ENCODE peak calls at places on chromosomes 2 and 18, in seven cellular contexts. N is pancreas, H is Panc1, A is fibroblast of lung, I is neural crest cell, L is HCT116, Y is foreskin fibroblast. U is an unnamed sample.
A peak's percentile ranks its signal among the peaks of the same experiment; 100 is the strongest.

GRCh38 chr2:37635359-37636208 is 35.9 kb downstream of the CDC42EP3 start:
- DNase-seq in N (no peak), H (no peak), A (peak; percentile 75), I (no peak), L (no peak), Y (peak; percentile 73), U (peak; percentile 90)

GRCh38 chr2:241561811-241562210 is 3.3 kb downstream of the BOK start:
- DNase-seq in N (peak; percentile 45), H (no peak), A (peak; percentile 81), I (no peak), L (no peak), Y (peak; percentile 87), U (peak; percentile 62)

GRCh38 chr2:161954103-161954502 is 119.9 kb downstream of the DPP4 start:
- DNase-seq in N (no peak), H (no peak), A (peak; percentile 8), I (no peak), L (no peak), Y (no peak), U (no peak)

GRCh38 chr2:96025107-96025492 is 9.6 kb downstream of the GPAT2 start:
- DNase-seq in N (no peak), H (no peak), A (no peak), I (no peak), L (no peak), Y (no peak), U (peak; percentile 1)

GRCh38 chr2:32884346-32884745 is 62.4 kb upstream of the LTBP1 start:
- DNase-seq in N (no peak), H (no peak), A (peak; percentile 24), I (no peak), L (no peak), Y (peak; percentile 41), U (no peak)

GRCh38 chr2:180520206-180520605 is 460.2 kb upstream of the UBE2E3 start:
- DNase-seq in N (no peak), H (no peak), A (no peak), I (no peak), L (peak; percentile 33), Y (peak; percentile 60), U (peak; percentile 8)

GRCh38 chr18:11368020-11368419 is 218.7 kb upstream of the PIEZO2 start:
- DNase-seq in N (no peak), H (no peak), A (no peak), I (no peak), L (no peak), Y (peak; percentile 61), U (peak; percentile 3)

GRCh38 chr2:152600698-152601097 is 116.6 kb downstream of the PRPF40A start:
- DNase-seq in N (no peak), H (no peak), A (peak; percentile 58), I (no peak), L (no peak), Y (peak; percentile 67), U (peak; percentile 40)

GRCh38 chr2:51516667-51517066 is 484.7 kb upstream of the NRXN1 start:
- DNase-seq in N (no peak), H (no peak), A (no peak), I (no peak), L (no peak), Y (no peak), U (no peak)

GRCh38 chr2:70088508-70089219 is 1.4 kb downstream of the PCBP1 start:
- DNase-seq in N (no peak), H (no peak), A (peak; percentile 45), I (no peak), L (no peak), Y (no peak), U (no peak)

GRCh38 chr2:94861308-94862152 is 9.7 kb upstream of the TEKT4 start:
- DNase-seq in N (no peak), H (no peak), A (no peak), I (no peak), L (no peak), Y (no peak), U (no peak)

GRCh38 chr2:215430528-215431187 is 5.2 kb downstream of the FN1 start:
- DNase-seq in N (no peak), H (no peak), A (peak; percentile 79), I (no peak), L (no peak), Y (peak; percentile 68), U (peak; percentile 87)

GRCh38 chr2:135162377-135162776 is 110.3 kb downstream of the RAB3GAP1 start:
- DNase-seq in N (peak; percentile 22), H (no peak), A (no peak), I (no peak), L (no peak), Y (no peak), U (no peak)

GRCh38 chr2:48600917-48601316 is 16.7 kb upstream of the GTF2A1L start:
- DNase-seq in N (no peak), H (no peak), A (peak; percentile 89), I (no peak), L (no peak), Y (peak; percentile 79), U (peak; percentile 84)

GRCh38 chr18:49510393-49511115 is 23.5 kb upstream of the C18orf32 start:
- DNase-seq in N (peak; percentile 33), H (no peak), A (peak; percentile 33), I (peak; percentile 51), L (peak; percentile 73), Y (peak; percentile 81), U (peak; percentile 50)

GRCh38 chr2:109331081-109331480 is 202.1 kb downstream of the SH3RF3 start:
- DNase-seq in N (no peak), H (no peak), A (no peak), I (no peak), L (no peak), Y (no peak), U (no peak)

GRCh38 chr2:241040081-241040803 is 41.8 kb downstream of the SNED1 start:
- DNase-seq in N (no peak), H (no peak), A (no peak), I (no peak), L (no peak), Y (no peak), U (no peak)

GRCh38 chr18:10032331-10032979 is 118.6 kb downstream of the VAPA start:
- DNase-seq in N (peak; percentile 50), H (no peak), A (peak; percentile 17), I (no peak), L (no peak), Y (no peak), U (no peak)

GRCh38 chr2:240250985-240251847 is 110.8 kb upstream of the OTOS start:
- DNase-seq in N (peak; percentile 92), H (peak; percentile 50), A (peak; percentile 85), I (peak; percentile 68), L (peak; percentile 77), Y (peak; percentile 98), U (peak; percentile 70)

GRCh38 chr2:28568533-28568932 is 72.7 kb downstream of the PLB1 start:
- DNase-seq in N (no peak), H (no peak), A (peak; percentile 11), I (no peak), L (no peak), Y (peak; percentile 37), U (no peak)

GRCh38 chr2:28565720-28566295 is 69.9 kb downstream of the PLB1 start:
- DNase-seq in N (no peak), H (no peak), A (no peak), I (no peak), L (no peak), Y (no peak), U (no peak)

GRCh38 chr2:28565033-28565432 is 69.2 kb downstream of the PLB1 start:
- DNase-seq in N (no peak), H (no peak), A (no peak), I (no peak), L (no peak), Y (no peak), U (no peak)

GRCh38 chr2:28566441-28567075 is 70.7 kb downstream of the PLB1 start:
- DNase-seq in N (peak; percentile 77), H (no peak), A (peak; percentile 69), I (peak; percentile 96), L (peak; percentile 60), Y (peak; percentile 94), U (peak; percentile 68)

GRCh38 chr2:28567076-28567471 is 71.2 kb downstream of the PLB1 start:
- DNase-seq in N (no peak), H (no peak), A (no peak), I (no peak), L (no peak), Y (peak; percentile 40), U (no peak)
- TF ChIP-seq CTCF in N (peak; percentile 21), H (no peak), A (no peak), I (peak; percentile 52), L (no peak), Y (no peak), U (no peak)

GRCh38 chr2:8767324-8767723 is 70.1 kb downstream of the KIDINS220 start:
- DNase-seq in N (no peak), H (no peak), A (no peak), I (no peak), L (no peak), Y (no peak), U (no peak)

GRCh38 chr2:8756230-8756629 is 74.4 kb downstream of the ID2 start:
- DNase-seq in N (no peak), H (no peak), A (no peak), I (no peak), L (no peak), Y (no peak), U (no peak)

GRCh38 chr2:8761529-8762164 is 75.8 kb downstream of the KIDINS220 start:
- DNase-seq in N (no peak), H (peak; percentile 8), A (peak; percentile 33), I (no peak), L (peak; percentile 23), Y (peak; percentile 53), U (peak; percentile 42)
- TF ChIP-seq CTCF in N (no peak), H (peak; percentile 63), A (peak; percentile 60), I (peak; percentile 80), L (peak; percentile 43), Y (peak; percentile 49), U (peak; percentile 73)

DNA sequence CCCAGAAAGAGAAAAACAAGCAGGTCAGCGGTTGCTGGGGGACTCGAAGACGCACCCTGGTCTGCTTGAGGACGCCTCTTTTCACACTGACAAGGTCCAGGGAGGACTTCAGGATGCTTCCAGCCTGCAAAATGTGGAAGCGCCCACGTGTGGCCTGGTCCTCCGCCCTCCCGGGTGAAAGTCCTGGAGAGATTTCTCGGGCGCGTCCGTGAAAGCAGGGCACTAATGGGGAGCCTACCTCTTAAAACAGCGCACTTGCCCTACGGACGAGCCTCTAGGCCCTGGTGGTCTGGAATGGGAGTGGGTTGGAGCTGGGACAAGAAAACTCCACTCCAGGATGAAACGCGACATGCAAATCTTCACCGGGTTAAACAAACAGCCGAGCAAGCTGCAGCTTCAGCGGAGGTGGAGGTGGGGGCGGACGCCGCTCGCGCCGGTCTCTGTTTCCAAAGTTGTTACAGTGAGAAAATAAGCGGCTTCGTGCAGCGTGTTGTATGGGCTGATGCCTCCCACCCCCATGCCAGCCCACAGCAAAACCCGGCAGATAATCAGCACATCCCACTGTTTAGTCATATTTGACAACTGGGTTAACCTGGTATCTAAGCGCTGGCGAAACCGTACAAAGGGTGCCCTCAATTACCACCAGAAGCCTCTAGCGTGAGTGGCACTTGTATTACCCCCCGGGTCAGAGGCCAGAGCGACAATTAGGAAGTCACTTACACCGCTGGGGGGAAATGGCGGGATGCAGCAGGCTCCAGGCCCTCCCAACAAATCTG is 1.1 kb upstream of the SP9 start:
- DNase-seq in N (no peak), H (no peak), A (no peak), I (peak; percentile 19), L (no peak), Y (no peak), U (no peak)
- TF ChIP-seq CTCF in N (no peak), H (no peak), A (no peak), I (no peak), L (no peak), Y (no peak), U (no peak)

DNA sequence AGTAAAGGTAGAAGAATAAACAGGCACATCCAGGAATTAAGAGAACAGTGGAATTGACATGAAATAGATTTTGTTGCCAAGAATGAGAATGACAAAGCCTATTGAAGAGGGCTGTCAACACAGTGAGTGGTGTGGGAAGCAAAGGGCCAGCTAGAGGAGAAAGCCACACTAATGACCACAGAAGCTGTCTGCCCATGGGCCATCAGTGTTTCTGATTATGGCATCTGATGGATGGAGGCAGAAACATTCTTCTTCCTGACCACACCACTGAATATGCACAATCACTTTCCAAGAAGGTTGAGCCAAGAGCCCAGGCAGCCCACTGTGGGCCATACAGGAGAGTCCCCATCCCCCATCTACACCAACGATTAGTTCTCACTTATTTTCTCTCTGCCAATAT is 146.0 kb upstream of the SH3BP4 start:
- DNase-seq in N (no peak), H (no peak), A (peak; percentile 77), I (no peak), L (no peak), Y (no peak), U (peak; percentile 51)
- TF ChIP-seq CTCF in N (no peak), H (no peak), A (no peak), I (no peak), L (no peak), Y (no peak), U (no peak)

U was measured in AG10803.